ENCODE peak calls at places on chromosomes 3 and 15, in nine cellular contexts. One of them, this sample, is unnamed.

GRCh38 chr3:183434992-183435391 is 6.6 kb upstream of the MCF2L2 start:
- DNase-seq in cardiac muscle cell: no peak
- DNase-seq in H1: no peak
- DNase-seq in suprapubic skin: no peak
- DNase-seq in CD8-positive, alpha-beta memory T cell: no peak
- DNase-seq in lower lobe of right lung: no peak
- DNase-seq in keratinocyte: no peak
- DNase-seq in uterus: no peak
- DNase-seq in neuronal stem cell: no peak
- DNase-seq in this sample: no peak

GRCh38 chr3:71542548-71543370 is 40.8 kb downstream of the FOXP1 start:
- DNase-seq in neuronal stem cell: no peak
- DNase-seq in H1: no peak
- DNase-seq in uterus: peak
- DNase-seq in cardiac muscle cell: peak
- DNase-seq in suprapubic skin: peak
- DNase-seq in CD8-positive, alpha-beta memory T cell: no peak
- DNase-seq in keratinocyte: no peak
- DNase-seq in lower lobe of right lung: peak
- DNase-seq in this sample: peak

GRCh38 chr15:80825361-80826030 is 46.3 kb downstream of the CEMIP start:
- DNase-seq in H1: no peak
- DNase-seq in uterus: no peak
- DNase-seq in neuronal stem cell: no peak
- DNase-seq in lower lobe of right lung: no peak
- DNase-seq in suprapubic skin: no peak
- DNase-seq in keratinocyte: no peak
- DNase-seq in CD8-positive, alpha-beta memory T cell: no peak
- DNase-seq in cardiac muscle cell: peak
- DNase-seq in this sample: no peak

GRCh38 chr15:83358972-83359564 is 74.6 kb upstream of the BNC1 start:
- DNase-seq in keratinocyte: no peak
- DNase-seq in lower lobe of right lung: no peak
- DNase-seq in H1: no peak
- DNase-seq in CD8-positive, alpha-beta memory T cell: no peak
- DNase-seq in neuronal stem cell: no peak
- DNase-seq in cardiac muscle cell: no peak
- DNase-seq in suprapubic skin: no peak
- DNase-seq in uterus: no peak
- DNase-seq in this sample: no peak

GRCh38 chr15:48510976-48511375 is 134.5 kb downstream of the FBN1 start:
- DNase-seq in CD8-positive, alpha-beta memory T cell: no peak
- DNase-seq in neuronal stem cell: no peak
- DNase-seq in keratinocyte: no peak
- DNase-seq in suprapubic skin: no peak
- DNase-seq in H1: no peak
- DNase-seq in uterus: no peak
- DNase-seq in cardiac muscle cell: peak
- DNase-seq in lower lobe of right lung: no peak
- DNase-seq in this sample: peak

GRCh38 chr15:59232476-59232875 is 25.8 kb downstream of the LDHAL6B start:
- DNase-seq in cardiac muscle cell: peak
- DNase-seq in lower lobe of right lung: no peak
- DNase-seq in keratinocyte: no peak
- DNase-seq in uterus: no peak
- DNase-seq in suprapubic skin: no peak
- DNase-seq in neuronal stem cell: no peak
- DNase-seq in CD8-positive, alpha-beta memory T cell: no peak
- DNase-seq in H1: no peak
- DNase-seq in this sample: no peak

GRCh38 chr3:68988740-68989139 is 24.7 kb downstream of the EOGT start:
- DNase-seq in H1: no peak
- DNase-seq in CD8-positive, alpha-beta memory T cell: no peak
- DNase-seq in cardiac muscle cell: no peak
- DNase-seq in uterus: no peak
- DNase-seq in suprapubic skin: no peak
- DNase-seq in keratinocyte: no peak
- DNase-seq in neuronal stem cell: no peak
- DNase-seq in lower lobe of right lung: no peak
- DNase-seq in this sample: no peak

GRCh38 chr3:117019082-117019713 is 309.6 kb downstream of the TUSC7 start:
- DNase-seq in CD8-positive, alpha-beta memory T cell: no peak
- DNase-seq in suprapubic skin: no peak
- DNase-seq in lower lobe of right lung: no peak
- DNase-seq in keratinocyte: no peak
- DNase-seq in H1: peak
- DNase-seq in neuronal stem cell: peak
- DNase-seq in cardiac muscle cell: peak
- DNase-seq in uterus: peak
- DNase-seq in this sample: peak

GRCh38 chr3:82085356-82085755 is 323.9 kb upstream of the GBE1 start:
- DNase-seq in cardiac muscle cell: peak
- DNase-seq in uterus: no peak
- DNase-seq in H1: no peak
- DNase-seq in lower lobe of right lung: no peak
- DNase-seq in neuronal stem cell: no peak
- DNase-seq in suprapubic skin: no peak
- DNase-seq in keratinocyte: no peak
- DNase-seq in CD8-positive, alpha-beta memory T cell: no peak
- DNase-seq in this sample: no peak

GRCh38 chr3:37183375-37183831 is 9.0 kb upstream of the LRRFIP2 start:
- DNase-seq in H1: peak
- DNase-seq in keratinocyte: peak
- DNase-seq in suprapubic skin: no peak
- DNase-seq in cardiac muscle cell: peak
- DNase-seq in neuronal stem cell: no peak
- DNase-seq in lower lobe of right lung: no peak
- DNase-seq in uterus: no peak
- DNase-seq in CD8-positive, alpha-beta memory T cell: no peak
- DNase-seq in this sample: peak

DNA sequence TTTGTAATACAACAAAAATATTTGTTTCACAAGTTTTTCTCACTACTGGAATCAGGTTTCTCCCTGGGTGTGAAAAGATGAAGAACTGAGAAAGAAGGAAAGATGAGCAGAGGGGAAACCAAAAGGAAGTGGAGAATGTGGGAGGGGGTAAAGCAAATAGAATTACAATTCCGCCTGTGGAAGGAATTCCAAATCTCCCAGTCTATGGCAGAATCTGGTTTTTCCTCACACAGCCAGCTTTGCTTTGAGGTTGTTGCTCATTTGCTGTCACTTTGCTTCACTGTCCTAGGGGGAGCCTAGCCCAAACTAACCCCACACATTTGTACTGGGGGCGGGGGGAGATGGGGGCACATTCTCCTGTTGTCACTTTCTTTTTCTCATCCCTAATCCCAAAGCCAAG is 43.9 kb downstream of the RPL22L1 start:
- DNase-seq in CD8-positive, alpha-beta memory T cell: no peak
- DNase-seq in keratinocyte: no peak
- DNase-seq in H1: no peak
- DNase-seq in neuronal stem cell: no peak
- DNase-seq in uterus: no peak
- DNase-seq in suprapubic skin: no peak
- DNase-seq in lower lobe of right lung: no peak
- DNase-seq in cardiac muscle cell: no peak
- DNase-seq in this sample: no peak
- H3K4me3 ChIP-seq in CD8-positive, alpha-beta memory T cell: no peak
- H3K4me3 ChIP-seq in keratinocyte: no peak
- H3K4me3 ChIP-seq in H1: no peak
- H3K4me3 ChIP-seq in neuronal stem cell: no peak
- H3K4me3 ChIP-seq in uterus: no peak
- H3K4me3 ChIP-seq in suprapubic skin: no peak
- H3K4me3 ChIP-seq in lower lobe of right lung: no peak
- H3K4me3 ChIP-seq in cardiac muscle cell: no peak
- H3K4me3 ChIP-seq in this sample: no peak

GRCh38 chr15:91952216-91952615 is 98.7 kb downstream of the SLCO3A1 start:
- DNase-seq in CD8-positive, alpha-beta memory T cell: no peak
- DNase-seq in H1: no peak
- DNase-seq in suprapubic skin: no peak
- DNase-seq in neuronal stem cell: no peak
- DNase-seq in keratinocyte: no peak
- DNase-seq in uterus: no peak
- DNase-seq in cardiac muscle cell: no peak
- DNase-seq in lower lobe of right lung: no peak
- DNase-seq in this sample: no peak
- H3K27ac ChIP-seq in CD8-positive, alpha-beta memory T cell: no peak
- H3K27ac ChIP-seq in H1: no peak
- H3K27ac ChIP-seq in suprapubic skin: peak
- H3K27ac ChIP-seq in neuronal stem cell: no peak
- H3K27ac ChIP-seq in keratinocyte: peak
- H3K27ac ChIP-seq in uterus: no peak
- H3K27ac ChIP-seq in cardiac muscle cell: no peak
- H3K27ac ChIP-seq in lower lobe of right lung: no peak
- H3K27ac ChIP-seq in this sample: no peak

DNA sequence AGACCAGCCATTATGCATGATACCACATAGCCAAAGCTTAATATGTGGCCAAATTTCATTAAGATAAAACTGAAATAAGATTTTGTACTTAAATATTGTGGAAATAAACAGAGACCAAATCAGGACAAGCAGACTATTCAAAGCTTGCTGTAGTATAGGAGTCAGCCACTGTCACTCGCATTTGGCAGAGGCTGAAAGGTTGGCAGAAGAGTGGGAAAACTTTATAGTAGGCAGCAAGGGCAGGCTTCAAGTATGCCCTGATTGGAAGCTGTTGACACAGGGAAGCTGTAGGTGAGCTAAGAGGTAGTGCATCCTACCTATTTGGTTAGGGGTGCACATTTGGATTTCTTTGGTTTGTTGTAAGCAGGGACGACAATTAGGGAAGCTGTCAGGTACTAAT is 202.5 kb upstream of the PDZRN3 start:
- DNase-seq in neuronal stem cell: no peak
- DNase-seq in H1: no peak
- DNase-seq in suprapubic skin: no peak
- DNase-seq in CD8-positive, alpha-beta memory T cell: no peak
- DNase-seq in lower lobe of right lung: no peak
- DNase-seq in cardiac muscle cell: no peak
- DNase-seq in keratinocyte: no peak
- DNase-seq in uterus: no peak
- DNase-seq in this sample: no peak
- H3K4me3 ChIP-seq in neuronal stem cell: no peak
- H3K4me3 ChIP-seq in H1: no peak
- H3K4me3 ChIP-seq in suprapubic skin: no peak
- H3K4me3 ChIP-seq in CD8-positive, alpha-beta memory T cell: no peak
- H3K4me3 ChIP-seq in lower lobe of right lung: no peak
- H3K4me3 ChIP-seq in cardiac muscle cell: no peak
- H3K4me3 ChIP-seq in keratinocyte: no peak
- H3K4me3 ChIP-seq in uterus: no peak
- H3K4me3 ChIP-seq in this sample: no peak

GRCh38 chr3:100048248-100048647 is 66.1 kb downstream of the FILIP1L start:
- DNase-seq in keratinocyte: no peak
- DNase-seq in H1: no peak
- DNase-seq in suprapubic skin: no peak
- DNase-seq in cardiac muscle cell: no peak
- DNase-seq in neuronal stem cell: no peak
- DNase-seq in CD8-positive, alpha-beta memory T cell: no peak
- DNase-seq in lower lobe of right lung: no peak
- DNase-seq in uterus: no peak
- DNase-seq in this sample: no peak

GRCh38 chr3:100045696-100046095 is 68.6 kb downstream of the FILIP1L start:
- DNase-seq in lower lobe of right lung: no peak
- DNase-seq in cardiac muscle cell: peak
- DNase-seq in neuronal stem cell: no peak
- DNase-seq in uterus: peak
- DNase-seq in H1: no peak
- DNase-seq in suprapubic skin: peak
- DNase-seq in keratinocyte: no peak
- DNase-seq in CD8-positive, alpha-beta memory T cell: no peak
- DNase-seq in this sample: peak

GRCh38 chr3:100047455-100048141 is 66.7 kb downstream of the FILIP1L start:
- DNase-seq in CD8-positive, alpha-beta memory T cell: no peak
- DNase-seq in H1: no peak
- DNase-seq in keratinocyte: no peak
- DNase-seq in lower lobe of right lung: no peak
- DNase-seq in neuronal stem cell: no peak
- DNase-seq in suprapubic skin: no peak
- DNase-seq in cardiac muscle cell: peak
- DNase-seq in uterus: peak
- DNase-seq in this sample: no peak

GRCh38 chr3:100044369-100044768 is 69.9 kb downstream of the FILIP1L start:
- DNase-seq in uterus: no peak
- DNase-seq in H1: no peak
- DNase-seq in cardiac muscle cell: no peak
- DNase-seq in keratinocyte: no peak
- DNase-seq in suprapubic skin: no peak
- DNase-seq in lower lobe of right lung: no peak
- DNase-seq in neuronal stem cell: no peak
- DNase-seq in CD8-positive, alpha-beta memory T cell: no peak
- DNase-seq in this sample: no peak

DNA sequence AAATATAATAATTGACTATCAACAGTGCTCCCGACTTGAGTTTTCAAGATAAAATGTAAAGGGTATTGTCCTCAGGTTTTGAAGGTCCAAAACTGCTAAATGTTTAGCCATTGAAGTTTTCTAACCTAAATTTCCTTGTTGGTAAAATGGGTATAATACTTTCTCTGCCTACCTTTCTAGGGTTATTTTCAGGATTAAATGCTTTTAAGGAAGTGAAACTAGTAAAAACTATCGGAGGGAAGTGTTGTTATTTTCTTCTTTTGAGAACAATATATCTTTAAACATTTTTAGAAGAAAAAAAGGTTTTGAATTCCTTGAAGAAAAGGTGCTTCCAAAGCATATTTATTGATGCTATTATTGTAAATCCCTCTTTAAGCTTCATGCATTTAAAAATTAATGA is 67.3 kb downstream of the FILIP1L start:
- DNase-seq in lower lobe of right lung: no peak
- DNase-seq in H1: no peak
- DNase-seq in keratinocyte: no peak
- DNase-seq in CD8-positive, alpha-beta memory T cell: no peak
- DNase-seq in suprapubic skin: no peak
- DNase-seq in cardiac muscle cell: no peak
- DNase-seq in neuronal stem cell: no peak
- DNase-seq in uterus: no peak
- DNase-seq in this sample: no peak
- H3K27ac ChIP-seq in lower lobe of right lung: peak
- H3K27ac ChIP-seq in H1: no peak
- H3K27ac ChIP-seq in keratinocyte: peak
- H3K27ac ChIP-seq in CD8-positive, alpha-beta memory T cell: no peak
- H3K27ac ChIP-seq in suprapubic skin: peak
- H3K27ac ChIP-seq in cardiac muscle cell: no peak
- H3K27ac ChIP-seq in neuronal stem cell: no peak
- H3K27ac ChIP-seq in uterus: peak
- H3K27ac ChIP-seq in this sample: no peak

GRCh38 chr15:75637245-75638009 is 2.6 kb downstream of the IMP3 start:
- DNase-seq in keratinocyte: no peak
- DNase-seq in suprapubic skin: no peak
- DNase-seq in neuronal stem cell: no peak
- DNase-seq in H1: no peak
- DNase-seq in CD8-positive, alpha-beta memory T cell: no peak
- DNase-seq in uterus: no peak
- DNase-seq in cardiac muscle cell: no peak
- DNase-seq in lower lobe of right lung: no peak
- DNase-seq in this sample: no peak
- H3K4me3 ChIP-seq in keratinocyte: no peak
- H3K4me3 ChIP-seq in suprapubic skin: peak
- H3K4me3 ChIP-seq in neuronal stem cell: no peak
- H3K4me3 ChIP-seq in H1: no peak
- H3K4me3 ChIP-seq in CD8-positive, alpha-beta memory T cell: no peak
- H3K4me3 ChIP-seq in uterus: no peak
- H3K4me3 ChIP-seq in cardiac muscle cell: no peak
- H3K4me3 ChIP-seq in lower lobe of right lung: peak
- H3K4me3 ChIP-seq in this sample: no peak

GRCh38 chr3:153967260-153967659 is 153.9 kb upstream of the ARHGEF26 start:
- DNase-seq in suprapubic skin: no peak
- DNase-seq in neuronal stem cell: no peak
- DNase-seq in lower lobe of right lung: no peak
- DNase-seq in CD8-positive, alpha-beta memory T cell: no peak
- DNase-seq in cardiac muscle cell: no peak
- DNase-seq in H1: no peak
- DNase-seq in keratinocyte: no peak
- DNase-seq in uterus: no peak
- DNase-seq in this sample: no peak
- H3K27ac ChIP-seq in suprapubic skin: no peak
- H3K27ac ChIP-seq in neuronal stem cell: no peak
- H3K27ac ChIP-seq in lower lobe of right lung: no peak
- H3K27ac ChIP-seq in CD8-positive, alpha-beta memory T cell: no peak
- H3K27ac ChIP-seq in cardiac muscle cell: no peak
- H3K27ac ChIP-seq in H1: no peak
- H3K27ac ChIP-seq in keratinocyte: no peak
- H3K27ac ChIP-seq in uterus: no peak
- H3K27ac ChIP-seq in this sample: no peak

This sample was measured in SJSA1.